ENCODE peak calls at places on chromosomes 16 and 17, in eight cellular contexts. X, S, N, H, B, P, Y and V are unnamed samples.

GRCh38 chr17:39399792-39400191 is 1.6 kb downstream of the FBXL20 start:
- DNase-seq in X (no peak), S (no peak), N (no peak), H (no peak), B (no peak), P (no peak), Y (no peak), V (no peak)

GRCh38 chr17:27993161-27993695 is 49.2 kb upstream of the NLK start:
- DNase-seq in X (no peak), S (no peak), N (no peak), H (no peak), B (no peak), P (no peak), Y (no peak), V (no peak)

GRCh38 chr16:30367349-30368009 is 2.8 kb downstream of the TBC1D10B start:
- DNase-seq in X (peak), S (no peak), N (no peak), H (no peak), B (no peak), P (no peak), Y (no peak), V (no peak)

GRCh38 chr17:76672270-76672851 is 28.8 kb upstream of the ST6GALNAC1 start:
- DNase-seq in X (no peak), S (no peak), N (no peak), H (no peak), B (no peak), P (no peak), Y (no peak), V (peak)

GRCh38 chr16:55435387-55435786 is 43.6 kb upstream of the MMP2 start:
- DNase-seq in X (no peak), S (no peak), N (no peak), H (no peak), B (no peak), P (no peak), Y (no peak), V (no peak)

GRCh38 chr17:41474863-41475262 is 6.1 kb downstream of the KRT35 start:
- DNase-seq in X (peak), S (peak), N (no peak), H (no peak), B (no peak), P (no peak), Y (no peak), V (peak)

GRCh38 chr17:79802736-79803420 is 6.0 kb upstream of the CBX8 start:
- DNase-seq in X (no peak), S (no peak), N (no peak), H (peak), B (no peak), P (no peak), Y (no peak), V (no peak)

GRCh38 chr16:12917653-12918052 is 16.3 kb downstream of the SHISA9 start:
- DNase-seq in X (no peak), S (peak), N (no peak), H (no peak), B (no peak), P (no peak), Y (no peak), V (peak)

GRCh38 chr16:82735696-82736095 is 108.9 kb downstream of the CDH13 start:
- DNase-seq in X (no peak), S (peak), N (no peak), H (no peak), B (no peak), P (no peak), Y (no peak), V (no peak)

GRCh38 chr17:32142857-32143524 is 689 bp downstream of the RHOT1 start:
- DNase-seq in X (peak), S (peak), N (peak), H (peak), B (peak), P (no peak), Y (peak), V (peak)

GRCh38 chr16:68936729-68937631 is 93.6 kb downstream of the TANGO6 start:
- DNase-seq in X (no peak), S (peak), N (no peak), H (no peak), B (no peak), P (no peak), Y (no peak), V (no peak)

GRCh38 chr17:79095345-79096055 is 20.9 kb downstream of the ENGASE start:
- DNase-seq in X (no peak), S (no peak), N (no peak), H (no peak), B (no peak), P (no peak), Y (no peak), V (peak)

GRCh38 chr16:14177704-14178103 is 106.6 kb downstream of the MRTFB start:
- DNase-seq in X (no peak), S (no peak), N (no peak), H (no peak), B (no peak), P (no peak), Y (no peak), V (no peak)

GRCh38 chr16:81738831-81739496 is 40.1 kb upstream of the PLCG2 start:
- DNase-seq in X (peak), S (no peak), N (no peak), H (no peak), B (no peak), P (no peak), Y (no peak), V (no peak)

GRCh38 chr17:44608732-44609435 is 47.4 kb upstream of the MEIOC start:
- DNase-seq in X (no peak), S (no peak), N (no peak), H (peak), B (no peak), P (no peak), Y (no peak), V (no peak)

GRCh38 chr16:17211797-17212196 is 259.0 kb downstream of the XYLT1 start:
- DNase-seq in X (no peak), S (no peak), N (peak), H (no peak), B (peak), P (no peak), Y (no peak), V (no peak)

GRCh38 chr17:50564916-50565315 is 4.4 kb downstream of the CACNA1G start:
- DNase-seq in X (peak), S (peak), N (no peak), H (peak), B (no peak), P (no peak), Y (no peak), V (no peak)

GRCh38 chr16:56634715-56635440 is 2.4 kb downstream of the MT1M start:
- DNase-seq in X (no peak), S (no peak), N (no peak), H (peak), B (no peak), P (no peak), Y (no peak), V (no peak)

GRCh38 chr17:4945176-4945943 is 3.0 kb downstream of the PFN1 start:
- DNase-seq in X (peak), S (peak), N (peak), H (no peak), B (peak), P (no peak), Y (peak), V (peak)

GRCh38 chr16:21134053-21134452 is 16.6 kb downstream of the DNAH3 start:
- DNase-seq in X (no peak), S (no peak), N (no peak), H (no peak), B (no peak), P (no peak), Y (no peak), V (no peak)

GRCh38 chr16:53434436-53435065 is at the start of gene RBL2:
- DNase-seq in X (peak), S (peak), N (peak), H (peak), B (peak), P (no peak), Y (peak), V (peak)

GRCh38 chr16:13351651-13352217 is 450.3 kb downstream of the SHISA9 start:
- DNase-seq in X (no peak), S (no peak), N (no peak), H (no peak), B (no peak), P (no peak), Y (no peak), V (no peak)

GRCh38 chr16:20904507-20905079 is 4.0 kb downstream of the LYRM1 start:
- DNase-seq in X (no peak), S (peak), N (peak), H (no peak), B (no peak), P (no peak), Y (no peak), V (peak)

GRCh38 chr16:27671410-27671809 is 121.5 kb downstream of the KATNIP start:
- DNase-seq in X (no peak), S (no peak), N (no peak), H (no peak), B (no peak), P (no peak), Y (no peak), V (no peak)

GRCh38 chr16:14284930-14285541 is 213.9 kb downstream of the MRTFB start:
- DNase-seq in X (no peak), S (peak), N (no peak), H (no peak), B (no peak), P (no peak), Y (no peak), V (no peak)

GRCh38 chr17:48611681-48612455 is 1.1 kb upstream of the HOXB7 start:
- DNase-seq in X (no peak), S (no peak), N (no peak), H (no peak), B (no peak), P (no peak), Y (no peak), V (peak)

GRCh38 chr17:82003411-82004381 is 19.0 kb downstream of the CENPX start:
- DNase-seq in X (peak), S (peak), N (no peak), H (peak), B (peak), P (no peak), Y (no peak), V (peak)

GRCh38 chr17:58587713-58588117 is 73.3 kb upstream of the MTMR4 start:
- DNase-seq in X (peak), S (peak), N (peak), H (peak), B (peak), P (no peak), Y (peak), V (peak)

GRCh38 chr17:9239260-9239820 is 218.0 kb downstream of the NTN1 start:
- DNase-seq in X (peak), S (no peak), N (no peak), H (no peak), B (no peak), P (no peak), Y (no peak), V (no peak)

GRCh38 chr17:34730816-34731215 is 151.4 kb downstream of the TMEM132E start:
- DNase-seq in X (no peak), S (no peak), N (no peak), H (no peak), B (no peak), P (no peak), Y (no peak), V (no peak)

GRCh38 chr16:3825103-3825502 is 55.4 kb downstream of the CREBBP start:
- DNase-seq in X (no peak), S (peak), N (no peak), H (no peak), B (no peak), P (no peak), Y (no peak), V (peak)

GRCh38 chr17:56908061-56908542 is 5.7 kb downstream of the TRIM25 start:
- DNase-seq in X (peak), S (no peak), N (peak), H (no peak), B (no peak), P (no peak), Y (no peak), V (peak)

GRCh38 chr16:11604783-11605563 is 18.3 kb upstream of the LITAF start:
- DNase-seq in X (peak), S (no peak), N (no peak), H (no peak), B (no peak), P (no peak), Y (no peak), V (no peak)

GRCh38 chr16:4894276-4895150 is 42.4 kb downstream of the PPL start:
- DNase-seq in X (no peak), S (no peak), N (no peak), H (no peak), B (no peak), P (no peak), Y (no peak), V (no peak)

GRCh38 chr16:13143551-13143950 is 242.2 kb downstream of the SHISA9 start:
- DNase-seq in X (no peak), S (no peak), N (no peak), H (no peak), B (no peak), P (no peak), Y (no peak), V (no peak)

GRCh38 chr16:19607610-19608280 is 52.2 kb downstream of the VPS35L start:
- DNase-seq in X (no peak), S (peak), N (no peak), H (no peak), B (no peak), P (no peak), Y (no peak), V (no peak)